ENCODE peak calls at places on chromosomes 12 and 14, in four cellular contexts. P is transverse colon, B is body of pancreas, C is tibial nerve. Z is an unnamed sample.

GRCh38 chr12:40993158-40993557 is 195.0 kb upstream of the PDZRN4 start:
- DNase-seq in P (no peak), B (no peak), C (no peak), Z (no peak)

GRCh38 chr14:38786921-38787320 is 316.1 kb downstream of the SEC23A start:
- DNase-seq in P (no peak), B (no peak), C (no peak), Z (no peak)

GRCh38 chr12:114858388-114859146 is 174.6 kb upstream of the TBX3 start:
- DNase-seq in P (peak; percentile 29), B (no peak), C (no peak), Z (no peak)

GRCh38 chr12:31370645-31371620 is 45.0 kb upstream of the SINHCAF start:
- DNase-seq in P (peak; percentile 75), B (no peak), C (no peak), Z (no peak)

GRCh38 chr14:67919259-67919658 is 99.7 kb downstream of the RAD51B start:
- DNase-seq in P (no peak), B (no peak), C (no peak), Z (no peak)

GRCh38 chr12:126784328-126784921 is 1482.5 kb upstream of the TMEM132C start:
- DNase-seq in P (peak; percentile 30), B (peak; percentile 66), C (no peak), Z (peak; percentile 81)

GRCh38 chr12:132489078-132489601 is 811 bp upstream of the FBRSL1 start:
- DNase-seq in P (peak; percentile 68), B (no peak), C (no peak), Z (no peak)

GRCh38 chr12:19757317-19757877 is 318.1 kb downstream of the AEBP2 start:
- DNase-seq in P (no peak), B (no peak), C (no peak), Z (no peak)

GRCh38 chr12:80632835-80633234 is 74.6 kb upstream of the MYF6 start:
- DNase-seq in P (no peak), B (peak; percentile 20), C (no peak), Z (peak; percentile 28)

GRCh38 chr14:32361674-32362073 is 32.6 kb downstream of the AKAP6 start:
- DNase-seq in P (no peak), B (no peak), C (no peak), Z (no peak)

GRCh38 chr12:108630481-108631207 is 3.0 kb downstream of the SELPLG start:
- DNase-seq in P (no peak), B (no peak), C (no peak), Z (no peak)

GRCh38 chr14:56224179-56224578 is 106.0 kb downstream of the PELI2 start:
- DNase-seq in P (no peak), B (no peak), C (no peak), Z (no peak)

GRCh38 chr14:65336191-65336591 is 76.3 kb upstream of the FUT8 start:
- DNase-seq in P (no peak), B (no peak), C (no peak), Z (no peak)

GRCh38 chr14:51783765-51784164 is 76.6 kb upstream of the GNG2 start:
- DNase-seq in P (no peak), B (no peak), C (no peak), Z (no peak)

GRCh38 chr14:78141590-78141989 is 28.6 kb upstream of the NRXN3 start:
- DNase-seq in P (no peak), B (no peak), C (no peak), Z (no peak)

GRCh38 chr14:28707814-28708213 is 58.8 kb upstream of the FOXG1 start:
- DNase-seq in P (no peak), B (no peak), C (no peak), Z (no peak)

GRCh38 chr14:56274556-56274955 is 156.3 kb downstream of the PELI2 start:
- DNase-seq in P (no peak), B (no peak), C (no peak), Z (no peak)

GRCh38 chr12:91133871-91134270 is 22.6 kb upstream of the LUM start:
- DNase-seq in P (no peak), B (no peak), C (no peak), Z (no peak)

GRCh38 chr14:90274808-90275454 is 18.6 kb downstream of the PSMC1 start:
- DNase-seq in P (no peak), B (no peak), C (no peak), Z (peak; percentile 14)

GRCh38 chr12:76024102-76024781 is 7.3 kb downstream of the PHLDA1 start:
- DNase-seq in P (no peak), B (no peak), C (no peak), Z (no peak)
- TF ChIP-seq CTCF in P (no peak), B (no peak), C (no peak), Z (no peak)

DNA sequence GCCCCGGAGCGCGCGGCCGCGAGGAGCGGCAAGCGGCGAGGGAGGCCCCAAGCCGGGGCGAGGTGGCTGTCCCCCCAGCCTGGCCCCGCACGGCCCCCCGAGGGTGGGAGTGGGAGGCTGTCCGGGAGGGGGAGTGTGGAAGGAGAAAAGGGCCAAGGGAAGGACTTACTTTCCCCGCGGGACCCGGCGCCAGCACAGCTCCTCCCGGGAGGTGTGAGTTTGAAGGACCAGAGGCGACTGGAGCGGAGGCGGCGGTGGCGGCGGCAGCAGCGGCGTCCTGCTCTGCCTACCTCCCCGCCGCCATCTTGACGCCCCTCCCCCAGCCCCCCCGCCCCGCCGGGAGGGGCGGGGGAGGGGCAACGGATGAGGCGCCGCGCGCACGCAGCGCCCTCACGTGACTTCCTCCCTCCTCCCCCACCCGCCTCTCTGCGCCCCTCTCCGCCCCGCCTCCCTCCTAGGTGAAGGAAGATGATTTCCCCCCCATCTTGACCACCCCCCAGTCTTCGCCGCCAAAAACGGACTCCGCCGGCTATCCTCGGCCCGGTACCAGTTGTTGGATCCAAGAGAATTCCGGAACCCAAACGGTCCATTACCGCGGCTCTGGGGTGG is at the start of gene SBNO1:
- DNase-seq in P (peak; percentile 92), B (peak; percentile 92), C (peak; percentile 85), Z (peak; percentile 93)
- TF ChIP-seq POLR2A in P (peak; percentile 69), B (peak; percentile 64), C (peak; percentile 32), Z (peak; percentile 73)

DNA sequence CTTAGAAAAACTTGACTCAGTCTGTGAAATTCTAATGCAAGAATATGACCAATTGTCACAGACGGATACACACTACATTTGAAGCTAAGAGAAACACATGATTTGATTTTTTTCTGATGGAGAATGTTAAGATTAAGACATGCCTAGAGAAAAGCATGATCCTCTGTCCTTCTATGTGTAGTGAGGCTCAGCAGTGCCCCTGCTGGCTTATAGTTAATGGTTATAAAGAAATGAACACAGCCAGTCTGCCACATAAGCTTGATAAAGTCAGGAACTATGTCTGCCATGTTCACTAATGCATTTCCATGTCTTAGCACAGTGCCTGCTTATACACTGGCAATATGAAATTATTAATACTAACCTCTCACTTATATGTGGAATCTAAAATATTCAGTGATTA is 168.1 kb upstream of the DAAM1 start:
- DNase-seq in P (no peak), B (no peak), C (no peak), Z (peak; percentile 30)
- TF ChIP-seq CTCF in P (peak; percentile 30), B (peak; percentile 27), C (no peak), Z (no peak)

GRCh38 chr12:117970334-117970733 is 1.5 kb upstream of the KSR2 start:
- DNase-seq in P (no peak), B (no peak), C (no peak), Z (no peak)

GRCh38 chr12:117968084-117968789 is 553 bp downstream of the KSR2 start:
- DNase-seq in P (no peak), B (no peak), C (no peak), Z (no peak)

GRCh38 chr12:117967043-117967442 is 1.7 kb downstream of the KSR2 start:
- DNase-seq in P (no peak), B (no peak), C (no peak), Z (no peak)

GRCh38 chr12:117967512-117967911 is 1.3 kb downstream of the KSR2 start:
- DNase-seq in P (no peak), B (no peak), C (no peak), Z (no peak)

GRCh38 chr12:117968826-117969659 is at the start of gene KSR2:
- DNase-seq in P (peak; percentile 81), B (peak; percentile 89), C (no peak), Z (peak; percentile 72)
- TF ChIP-seq POLR2A in P (peak; percentile 33), B (peak; percentile 44), C (no peak), Z (no peak)

GRCh38 chr12:122350444-122350843 is 72.0 kb downstream of the CLIP1 start:
- DNase-seq in P (no peak), B (no peak), C (no peak), Z (no peak)
- TF ChIP-seq CTCF in P (peak; percentile 11), B (no peak), C (no peak), Z (no peak)

DNA sequence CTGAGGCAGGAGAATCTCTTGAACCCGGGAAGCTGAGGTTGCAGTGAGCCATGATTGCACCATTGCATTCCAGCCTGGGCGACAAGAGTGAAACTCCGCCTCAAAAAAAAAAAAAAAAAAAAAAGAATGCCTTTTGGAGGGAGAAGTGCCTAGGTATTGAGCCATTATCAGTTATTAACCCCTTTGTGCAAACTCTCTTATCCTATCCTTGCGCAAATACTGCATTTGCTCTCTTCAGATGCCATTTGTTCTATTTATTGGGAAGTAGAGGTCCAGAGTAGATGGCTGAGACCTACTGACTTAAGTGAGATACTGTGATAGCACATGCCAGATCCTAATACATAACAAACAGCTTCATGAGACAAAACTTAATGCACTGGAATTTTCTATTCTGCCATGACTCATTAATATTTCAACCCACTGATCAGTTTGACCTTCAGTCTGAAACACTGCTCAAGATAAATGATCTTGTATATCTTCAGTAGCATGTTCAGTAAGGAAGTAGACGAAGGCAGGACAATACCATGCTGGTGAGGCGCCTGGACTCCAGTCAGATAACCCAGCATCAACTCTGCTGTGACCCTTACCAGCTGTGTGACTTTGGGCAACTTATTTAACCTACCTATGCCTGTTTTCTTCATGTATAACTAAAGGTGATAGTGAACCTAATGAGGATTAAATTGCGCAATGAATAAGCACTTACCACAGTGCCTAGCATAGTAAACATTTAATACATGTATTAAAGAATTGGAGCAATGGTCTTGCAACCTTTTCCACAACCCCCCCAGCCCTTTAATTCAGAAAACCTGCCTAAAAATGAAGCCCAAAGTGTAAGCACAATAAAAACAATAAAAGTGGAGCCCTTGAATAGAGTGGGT is 5.7 kb upstream of the DNAAF2 start:
- DNase-seq in P (no peak), B (no peak), C (no peak), Z (no peak)
- TF ChIP-seq POLR2A in P (no peak), B (no peak), C (no peak), Z (no peak)

Z was measured in testis.